ENCODE peak calls at places on chromosomes 12 and 14, in five cellular contexts. J is effector CD4-positive, alpha-beta T cell; Y is AG10803; H is NCI-H1092 treated with DMSO at 0.1 percent for 48 hours; B is cardiac muscle cell. R is an unnamed sample.

GRCh38 chr12:125518074-125518473 is 452.8 kb downstream of the AACS start:
- DNase-seq in J (no peak), Y (no peak), H (no peak), B (peak; percentile 83), R (peak; percentile 58)

GRCh38 chr14:35365130-35366047 is 39.2 kb downstream of the NFKBIA start:
- DNase-seq in J (no peak), Y (peak; percentile 83), H (no peak), B (no peak), R (no peak)

GRCh38 chr12:107317751-107318553 is 224.6 kb upstream of the CRY1 start:
- DNase-seq in J (peak; percentile 76), Y (peak; percentile 85), H (peak; percentile 88), B (peak; percentile 96), R (peak; percentile 86)

GRCh38 chr12:104975621-104976343 is 10.3 kb upstream of the NOPCHAP1 start:
- DNase-seq in J (no peak), Y (peak; percentile 42), H (no peak), B (no peak), R (no peak)

GRCh38 chr14:53108292-53108937 is 44.7 kb downstream of the DDHD1 start:
- DNase-seq in J (no peak), Y (no peak), H (no peak), B (no peak), R (no peak)

GRCh38 chr14:21083565-21084325 is 13.6 kb downstream of the ARHGEF40 start:
- DNase-seq in J (no peak), Y (no peak), H (no peak), B (no peak), R (no peak)

GRCh38 chr14:106831322-106831720 is 1304.9 kb downstream of the TMEM121 start:
- DNase-seq in J (peak; percentile 24), Y (no peak), H (no peak), B (no peak), R (no peak)

GRCh38 chr14:53517276-53517960 is 364.3 kb upstream of the DDHD1 start:
- DNase-seq in J (no peak), Y (peak; percentile 79), H (no peak), B (no peak), R (no peak)

GRCh38 chr14:79631276-79631675 is 580.0 kb downstream of the DIO2 start:
- DNase-seq in J (no peak), Y (no peak), H (no peak), B (no peak), R (no peak)

GRCh38 chr14:54814076-54814475 is 88.5 kb downstream of the GCH1 start:
- DNase-seq in J (no peak), Y (no peak), H (no peak), B (no peak), R (no peak)

GRCh38 chr12:109113661-109114321 is 2.6 kb upstream of the ACACB start:
- DNase-seq in J (no peak), Y (no peak), H (no peak), B (no peak), R (no peak)

GRCh38 chr14:54133896-54134295 is 177.3 kb upstream of the BMP4 start:
- DNase-seq in J (no peak), Y (peak; percentile 8), H (no peak), B (no peak), R (no peak)

GRCh38 chr14:59176764-59177163 is 11.7 kb upstream of the DAAM1 start:
- DNase-seq in J (no peak), Y (no peak), H (no peak), B (no peak), R (no peak)

GRCh38 chr12:65415826-65416225 is 137.3 kb downstream of the MSRB3 start:
- DNase-seq in J (no peak), Y (no peak), H (no peak), B (no peak), R (no peak)

GRCh38 chr14:29717906-29718305 is 209.7 kb downstream of the PRKD1 start:
- DNase-seq in J (no peak), Y (peak; percentile 62), H (no peak), B (no peak), R (no peak)

GRCh38 chr12:91687052-91688017 is 458.3 kb downstream of the BTG1 start:
- DNase-seq in J (no peak), Y (peak; percentile 40), H (no peak), B (no peak), R (no peak)

GRCh38 chr12:57430117-57430930 is 519 bp downstream of the R3HDM2 start:
- DNase-seq in J (no peak), Y (peak; percentile 25), H (peak; percentile 48), B (peak; percentile 80), R (peak; percentile 65)

GRCh38 chr12:18387706-18388105 is 126.4 kb downstream of the PIK3C2G start:
- DNase-seq in J (no peak), Y (no peak), H (no peak), B (no peak), R (no peak)

GRCh38 chr12:57142727-57143126 is 4.7 kb downstream of the LRP1-AS start:
- DNase-seq in J (no peak), Y (no peak), H (no peak), B (no peak), R (no peak)

GRCh38 chr14:68710776-68711175 is 82.1 kb downstream of the ZFP36L1 start:
- DNase-seq in J (no peak), Y (no peak), H (no peak), B (no peak), R (no peak)

GRCh38 chr12:81758421-81759214 is 532 bp downstream of the PPFIA2 start:
- DNase-seq in J (no peak), Y (peak; percentile 10), H (peak; percentile 49), B (peak; percentile 47), R (peak; percentile 28)

GRCh38 chr12:63208956-63209355 is 58.0 kb upstream of the AVPR1A start:
- DNase-seq in J (no peak), Y (no peak), H (no peak), B (no peak), R (no peak)

GRCh38 chr12:6311822-6312528 is 1.5 kb downstream of the PLEKHG6 start:
- DNase-seq in J (no peak), Y (no peak), H (no peak), B (no peak), R (no peak)

GRCh38 chr12:3075315-3075714 is 1.9 kb upstream of the TSPAN9 start:
- DNase-seq in J (no peak), Y (no peak), H (no peak), B (no peak), R (no peak)

GRCh38 chr12:57603758-57604453 is 718 bp upstream of the DTX3 start:
- DNase-seq in J (no peak), Y (peak; percentile 48), H (no peak), B (no peak), R (no peak)

GRCh38 chr12:90999518-90999917 is 5.3 kb downstream of the EPYC start:
- DNase-seq in J (no peak), Y (no peak), H (no peak), B (no peak), R (no peak)

GRCh38 chr12:40691913-40692616 is at the start of gene CNTN1:
- DNase-seq in J (no peak), Y (peak; percentile 20), H (no peak), B (peak; percentile 88), R (peak; percentile 77)

GRCh38 chr12:14779834-14780233 is 23.4 kb downstream of the WBP11 start:
- DNase-seq in J (no peak), Y (no peak), H (no peak), B (no peak), R (no peak)

GRCh38 chr12:122032570-122032969 is 10.9 kb downstream of the BCL7A start:
- DNase-seq in J (no peak), Y (no peak), H (no peak), B (no peak), R (no peak)

GRCh38 chr12:73833746-73834145 is 703.9 kb upstream of the ATXN7L3B start:
- DNase-seq in J (no peak), Y (no peak), H (no peak), B (no peak), R (no peak)

R was measured in endothelial cell.